ENCODE peak calls at places on chromosomes 7 and 10, in seven cellular contexts. One of them, this sample, is unnamed.
A peak's percentile ranks its signal among the peaks of the same experiment; 100 is the strongest.

GRCh38 chr7:80372415-80372814 is 139.4 kb downstream of the GNAT3 start:
- DNase-seq in HFF-Myc: no peak
- DNase-seq in NB4: no peak
- DNase-seq in A549: peak; percentile 37
- DNase-seq in CD8-positive, alpha-beta T cell: no peak
- DNase-seq in kidney epithelial cell: no peak
- DNase-seq in AG04449: peak; percentile 59
- DNase-seq in this sample: no peak

GRCh38 chr7:40758590-40758989 is 623.8 kb downstream of the SUGCT start:
- DNase-seq in HFF-Myc: no peak
- DNase-seq in NB4: peak; percentile 18
- DNase-seq in A549: no peak
- DNase-seq in CD8-positive, alpha-beta T cell: no peak
- DNase-seq in kidney epithelial cell: no peak
- DNase-seq in AG04449: no peak
- DNase-seq in this sample: no peak

GRCh38 chr10:97332586-97333350 is 1.8 kb downstream of the FRAT2 start:
- DNase-seq in HFF-Myc: peak; percentile 61
- DNase-seq in NB4: peak; percentile 74
- DNase-seq in A549: peak; percentile 43
- DNase-seq in CD8-positive, alpha-beta T cell: no peak
- DNase-seq in kidney epithelial cell: peak; percentile 51
- DNase-seq in AG04449: no peak
- DNase-seq in this sample: peak; percentile 90

GRCh38 chr7:16644987-16645592 is 464 bp downstream of the ANKMY2 start:
- DNase-seq in HFF-Myc: no peak
- DNase-seq in NB4: no peak
- DNase-seq in A549: no peak
- DNase-seq in CD8-positive, alpha-beta T cell: no peak
- DNase-seq in kidney epithelial cell: no peak
- DNase-seq in AG04449: no peak
- DNase-seq in this sample: peak; percentile 43

GRCh38 chr7:29806131-29806792 is at the start of gene WIPF3:
- DNase-seq in HFF-Myc: no peak
- DNase-seq in NB4: no peak
- DNase-seq in A549: no peak
- DNase-seq in CD8-positive, alpha-beta T cell: no peak
- DNase-seq in kidney epithelial cell: no peak
- DNase-seq in AG04449: no peak
- DNase-seq in this sample: no peak

GRCh38 chr10:1653321-1653720 is 84.0 kb downstream of the ADARB2 start:
- DNase-seq in HFF-Myc: no peak
- DNase-seq in NB4: no peak
- DNase-seq in A549: no peak
- DNase-seq in CD8-positive, alpha-beta T cell: no peak
- DNase-seq in kidney epithelial cell: no peak
- DNase-seq in AG04449: no peak
- DNase-seq in this sample: no peak

GRCh38 chr7:123797673-123798526 is 47.1 kb upstream of the HYAL4 start:
- DNase-seq in HFF-Myc: peak; percentile 48
- DNase-seq in NB4: peak; percentile 54
- DNase-seq in A549: peak; percentile 54
- DNase-seq in CD8-positive, alpha-beta T cell: no peak
- DNase-seq in kidney epithelial cell: peak; percentile 94
- DNase-seq in AG04449: peak; percentile 26
- DNase-seq in this sample: peak; percentile 73

GRCh38 chr10:112875474-112876267 is 74.4 kb upstream of the TCF7L2 start:
- DNase-seq in HFF-Myc: peak; percentile 45
- DNase-seq in NB4: peak; percentile 40
- DNase-seq in A549: peak; percentile 78
- DNase-seq in CD8-positive, alpha-beta T cell: no peak
- DNase-seq in kidney epithelial cell: peak; percentile 39
- DNase-seq in AG04449: peak; percentile 16
- DNase-seq in this sample: peak; percentile 82

GRCh38 chr7:112798199-112799159 is 8.3 kb upstream of the TMEM168 start:
- DNase-seq in HFF-Myc: no peak
- DNase-seq in NB4: peak; percentile 16
- DNase-seq in A549: no peak
- DNase-seq in CD8-positive, alpha-beta T cell: no peak
- DNase-seq in kidney epithelial cell: no peak
- DNase-seq in AG04449: no peak
- DNase-seq in this sample: no peak

GRCh38 chr10:77311186-77311585 is 326.4 kb downstream of the KCNMA1 start:
- DNase-seq in HFF-Myc: no peak
- DNase-seq in NB4: peak; percentile 6
- DNase-seq in A549: no peak
- DNase-seq in CD8-positive, alpha-beta T cell: no peak
- DNase-seq in kidney epithelial cell: no peak
- DNase-seq in AG04449: no peak
- DNase-seq in this sample: no peak

GRCh38 chr10:98589007-98589406 is 142.3 kb upstream of the HPS1 start:
- DNase-seq in HFF-Myc: peak; percentile 35
- DNase-seq in NB4: no peak
- DNase-seq in A549: peak; percentile 42
- DNase-seq in CD8-positive, alpha-beta T cell: no peak
- DNase-seq in kidney epithelial cell: no peak
- DNase-seq in AG04449: no peak
- DNase-seq in this sample: peak; percentile 84

GRCh38 chr10:116690356-116691078 is 51.8 kb downstream of the HSPA12A start:
- DNase-seq in HFF-Myc: no peak
- DNase-seq in NB4: no peak
- DNase-seq in A549: no peak
- DNase-seq in CD8-positive, alpha-beta T cell: no peak
- DNase-seq in kidney epithelial cell: no peak
- DNase-seq in AG04449: no peak
- DNase-seq in this sample: peak; percentile 28

GRCh38 chr10:133127291-133128125 is 32.5 kb upstream of the KNDC1 start:
- DNase-seq in HFF-Myc: no peak
- DNase-seq in NB4: no peak
- DNase-seq in A549: peak; percentile 54
- DNase-seq in CD8-positive, alpha-beta T cell: peak; percentile 18
- DNase-seq in kidney epithelial cell: no peak
- DNase-seq in AG04449: no peak
- DNase-seq in this sample: no peak

GRCh38 chr7:128349121-128349825 is 5.6 kb upstream of the RBM28 start:
- DNase-seq in HFF-Myc: no peak
- DNase-seq in NB4: no peak
- DNase-seq in A549: no peak
- DNase-seq in CD8-positive, alpha-beta T cell: no peak
- DNase-seq in kidney epithelial cell: no peak
- DNase-seq in AG04449: no peak
- DNase-seq in this sample: no peak

GRCh38 chr10:44017483-44018145 is 367.3 kb downstream of the CXCL12 start:
- DNase-seq in HFF-Myc: no peak
- DNase-seq in NB4: no peak
- DNase-seq in A549: no peak
- DNase-seq in CD8-positive, alpha-beta T cell: no peak
- DNase-seq in kidney epithelial cell: no peak
- DNase-seq in AG04449: no peak
- DNase-seq in this sample: no peak

GRCh38 chr7:651032-651728 is 75.3 kb upstream of the DNAAF5 start:
- DNase-seq in HFF-Myc: no peak
- DNase-seq in NB4: no peak
- DNase-seq in A549: no peak
- DNase-seq in CD8-positive, alpha-beta T cell: no peak
- DNase-seq in kidney epithelial cell: no peak
- DNase-seq in AG04449: no peak
- DNase-seq in this sample: no peak

GRCh38 chr7:12646139-12646538 is 41.3 kb upstream of the ARL4A start:
- DNase-seq in HFF-Myc: no peak
- DNase-seq in NB4: no peak
- DNase-seq in A549: no peak
- DNase-seq in CD8-positive, alpha-beta T cell: no peak
- DNase-seq in kidney epithelial cell: no peak
- DNase-seq in AG04449: peak; percentile 41
- DNase-seq in this sample: no peak

GRCh38 chr7:28579571-28579970 is 167.3 kb downstream of the CREB5 start:
- DNase-seq in HFF-Myc: no peak
- DNase-seq in NB4: no peak
- DNase-seq in A549: no peak
- DNase-seq in CD8-positive, alpha-beta T cell: no peak
- DNase-seq in kidney epithelial cell: no peak
- DNase-seq in AG04449: no peak
- DNase-seq in this sample: no peak

GRCh38 chr7:38393874-38394273 is 120.4 kb upstream of the TARP start:
- DNase-seq in HFF-Myc: no peak
- DNase-seq in NB4: no peak
- DNase-seq in A549: no peak
- DNase-seq in CD8-positive, alpha-beta T cell: no peak
- DNase-seq in kidney epithelial cell: no peak
- DNase-seq in AG04449: no peak
- DNase-seq in this sample: no peak

GRCh38 chr10:64288404-64288803 is 767.2 kb downstream of the REEP3 start:
- DNase-seq in HFF-Myc: no peak
- DNase-seq in NB4: no peak
- DNase-seq in A549: no peak
- DNase-seq in CD8-positive, alpha-beta T cell: no peak
- DNase-seq in kidney epithelial cell: no peak
- DNase-seq in AG04449: no peak
- DNase-seq in this sample: no peak
- TF ChIP-seq CTCF in HFF-Myc: no peak
- TF ChIP-seq CTCF in NB4: no peak
- TF ChIP-seq CTCF in A549: no peak
- TF ChIP-seq CTCF in CD8-positive, alpha-beta T cell: no peak
- TF ChIP-seq CTCF in kidney epithelial cell: no peak
- TF ChIP-seq CTCF in AG04449: no peak
- TF ChIP-seq CTCF in this sample: no peak

DNA sequence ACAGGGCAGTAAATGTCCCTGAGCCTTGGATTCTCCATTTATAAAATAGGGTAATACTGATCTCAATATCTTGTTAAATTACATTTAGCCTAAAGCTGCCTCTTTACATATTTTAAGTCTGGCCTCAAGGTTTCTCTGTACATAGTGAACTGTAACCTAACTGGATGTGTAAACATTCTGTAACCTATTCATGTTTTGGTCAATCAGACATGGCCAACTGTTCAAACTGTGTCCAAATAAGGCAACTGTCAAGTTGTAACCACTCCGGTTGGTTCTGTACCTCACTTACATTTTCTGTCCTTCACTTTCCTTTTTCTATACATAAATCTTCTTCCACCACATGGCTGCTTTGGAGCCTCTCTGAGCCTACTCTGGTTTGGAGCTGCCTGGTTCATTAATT is 107.1 kb upstream of the ITGB1 start:
- DNase-seq in HFF-Myc: no peak
- DNase-seq in NB4: no peak
- DNase-seq in A549: no peak
- DNase-seq in CD8-positive, alpha-beta T cell: no peak
- DNase-seq in kidney epithelial cell: no peak
- DNase-seq in AG04449: no peak
- DNase-seq in this sample: no peak
- H3K4me3 ChIP-seq in HFF-Myc: no peak overlapping the region
- H3K4me3 ChIP-seq in NB4: no peak overlapping the region
- H3K4me3 ChIP-seq in A549: no peak overlapping the region
- H3K4me3 ChIP-seq in CD8-positive, alpha-beta T cell: no peak overlapping the region
- H3K4me3 ChIP-seq in kidney epithelial cell: no peak overlapping the region
- H3K4me3 ChIP-seq in AG04449: no peak overlapping the region
- H3K4me3 ChIP-seq in this sample: no peak overlapping the region

GRCh38 chr7:149850007-149850594 is 11.9 kb downstream of the ZNF862 start:
- DNase-seq in HFF-Myc: no peak
- DNase-seq in NB4: no peak
- DNase-seq in A549: no peak
- DNase-seq in CD8-positive, alpha-beta T cell: no peak
- DNase-seq in kidney epithelial cell: no peak
- DNase-seq in AG04449: no peak
- DNase-seq in this sample: no peak

GRCh38 chr7:149851449-149851848 is 13.3 kb downstream of the ZNF862 start:
- DNase-seq in HFF-Myc: no peak
- DNase-seq in NB4: no peak
- DNase-seq in A549: no peak
- DNase-seq in CD8-positive, alpha-beta T cell: no peak
- DNase-seq in kidney epithelial cell: no peak
- DNase-seq in AG04449: no peak
- DNase-seq in this sample: no peak

GRCh38 chr7:149846436-149847046 is 8.4 kb downstream of the ZNF862 start:
- DNase-seq in HFF-Myc: no peak
- DNase-seq in NB4: peak; percentile 31
- DNase-seq in A549: no peak
- DNase-seq in CD8-positive, alpha-beta T cell: no peak
- DNase-seq in kidney epithelial cell: no peak
- DNase-seq in AG04449: no peak
- DNase-seq in this sample: no peak

GRCh38 chr7:149850716-149851115 is 12.5 kb downstream of the ZNF862 start:
- DNase-seq in HFF-Myc: no peak
- DNase-seq in NB4: no peak
- DNase-seq in A549: no peak
- DNase-seq in CD8-positive, alpha-beta T cell: no peak
- DNase-seq in kidney epithelial cell: no peak
- DNase-seq in AG04449: no peak
- DNase-seq in this sample: no peak

DNA sequence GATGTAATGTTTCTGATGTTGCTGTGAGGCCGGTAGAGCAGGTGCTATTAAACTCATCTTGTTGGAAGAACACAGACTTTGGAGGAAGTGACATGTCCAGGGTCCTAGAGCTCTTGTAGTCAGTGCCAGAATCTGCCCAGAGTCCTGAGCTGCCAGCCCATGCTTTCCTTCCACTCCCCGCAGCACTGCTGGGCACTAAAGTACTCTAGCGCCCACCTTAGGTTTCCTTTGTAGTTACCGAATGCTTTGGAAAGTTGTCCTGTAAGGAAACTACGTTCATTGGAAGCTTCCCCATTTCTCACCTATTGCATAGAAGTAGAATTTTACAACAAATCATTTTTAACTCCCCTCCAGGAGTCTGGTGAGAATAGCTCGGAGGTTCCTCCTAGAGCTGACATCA is 11.0 kb downstream of the ZNF862 start:
- DNase-seq in HFF-Myc: no peak
- DNase-seq in NB4: no peak
- DNase-seq in A549: no peak
- DNase-seq in CD8-positive, alpha-beta T cell: no peak
- DNase-seq in kidney epithelial cell: no peak
- DNase-seq in AG04449: no peak
- DNase-seq in this sample: no peak
- TF ChIP-seq CTCF in HFF-Myc: peak; percentile 11
- TF ChIP-seq CTCF in NB4: peak; percentile 10
- TF ChIP-seq CTCF in A549: no peak
- TF ChIP-seq CTCF in CD8-positive, alpha-beta T cell: no peak
- TF ChIP-seq CTCF in kidney epithelial cell: no peak
- TF ChIP-seq CTCF in AG04449: no peak
- TF ChIP-seq CTCF in this sample: no peak

GRCh38 chr7:14375998-14376397 is 386.5 kb upstream of the ETV1 start:
- DNase-seq in HFF-Myc: no peak
- DNase-seq in NB4: no peak
- DNase-seq in A549: no peak
- DNase-seq in CD8-positive, alpha-beta T cell: no peak
- DNase-seq in kidney epithelial cell: no peak
- DNase-seq in AG04449: no peak
- DNase-seq in this sample: no peak

GRCh38 chr7:14376711-14377110 is 387.2 kb upstream of the ETV1 start:
- DNase-seq in HFF-Myc: no peak
- DNase-seq in NB4: no peak
- DNase-seq in A549: no peak
- DNase-seq in CD8-positive, alpha-beta T cell: no peak
- DNase-seq in kidney epithelial cell: no peak
- DNase-seq in AG04449: no peak
- DNase-seq in this sample: no peak

GRCh38 chr7:14374336-14374735 is 384.9 kb upstream of the ETV1 start:
- DNase-seq in HFF-Myc: no peak
- DNase-seq in NB4: no peak
- DNase-seq in A549: no peak
- DNase-seq in CD8-positive, alpha-beta T cell: no peak
- DNase-seq in kidney epithelial cell: no peak
- DNase-seq in AG04449: no peak
- DNase-seq in this sample: no peak

GRCh38 chr7:14380881-14381280 is 391.4 kb upstream of the ETV1 start:
- DNase-seq in HFF-Myc: no peak
- DNase-seq in NB4: no peak
- DNase-seq in A549: peak; percentile 6
- DNase-seq in CD8-positive, alpha-beta T cell: no peak
- DNase-seq in kidney epithelial cell: no peak
- DNase-seq in AG04449: no peak
- DNase-seq in this sample: no peak

GRCh38 chr7:14377646-14378266 is 388.3 kb upstream of the ETV1 start:
- DNase-seq in HFF-Myc: no peak
- DNase-seq in NB4: no peak
- DNase-seq in A549: no peak
- DNase-seq in CD8-positive, alpha-beta T cell: no peak
- DNase-seq in kidney epithelial cell: no peak
- DNase-seq in AG04449: no peak
- DNase-seq in this sample: peak; percentile 78
- H3K4me3 ChIP-seq in HFF-Myc: no peak overlapping the region
- H3K4me3 ChIP-seq in NB4: no peak overlapping the region
- H3K4me3 ChIP-seq in A549: no peak overlapping the region
- H3K4me3 ChIP-seq in CD8-positive, alpha-beta T cell: no peak overlapping the region
- H3K4me3 ChIP-seq in kidney epithelial cell: no peak overlapping the region
- H3K4me3 ChIP-seq in AG04449: no peak overlapping the region
- H3K4me3 ChIP-seq in this sample: no peak overlapping the region